ENCODE peak calls at places on chromosomes 13 and 19, in eight cellular contexts. L, U, R, B, F, E, O and V are unnamed samples.

GRCh38 chr19:30563691-30564090 is 191.5 kb downstream of the ZNF536 start:
- DNase-seq in L (no peak), R (no peak), E (no peak), F (no peak), U (no peak), O (no peak), B (no peak), V (no peak)

GRCh38 chr13:77150651-77151050 is 123.7 kb upstream of the FBXL3 start:
- DNase-seq in R (no peak), E (no peak), B (no peak), O (no peak), U (no peak), L (peak; percentile 5), F (no peak), V (no peak)

GRCh38 chr19:1507192-1507660 is 5.6 kb downstream of the ADAMTSL5 start:
- DNase-seq in L (no peak), O (no peak), E (no peak), F (no peak), R (no peak), U (no peak), B (no peak), V (no peak)

GRCh38 chr19:41940443-41941409 is 12.5 kb upstream of the ERFL start:
- DNase-seq in L (peak; percentile 69), O (no peak), F (peak; percentile 52), E (no peak), U (no peak), B (no peak), R (no peak), V (peak; percentile 17)

GRCh38 chr19:44689290-44690130 is 9.4 kb upstream of the CEACAM16 start:
- DNase-seq in B (peak; percentile 64), R (peak; percentile 50), L (peak; percentile 78), U (peak; percentile 85), F (peak; percentile 68), O (peak; percentile 73), E (peak; percentile 60), V (peak; percentile 89)

GRCh38 chr13:84870190-84870589 is 929.0 kb downstream of the SLITRK6 start:
- DNase-seq in R (no peak), E (peak; percentile 18), O (peak; percentile 17), B (peak; percentile 60), F (peak; percentile 6), L (no peak), U (no peak), V (peak; percentile 42)

GRCh38 chr13:47901451-47901850 is 99.6 kb downstream of the SUCLA2 start:
- DNase-seq in O (no peak), U (peak; percentile 13), L (no peak), E (no peak), B (no peak), R (no peak), F (peak; percentile 54), V (no peak)

GRCh38 chr19:11460207-11460606 is 20.6 kb downstream of the ELAVL3 start:
- DNase-seq in O (no peak), U (no peak), E (no peak), R (no peak), B (no peak), L (peak; percentile 80), F (no peak), V (no peak)

GRCh38 chr13:49436890-49437289 is 7.0 kb downstream of the CAB39L start:
- DNase-seq in O (peak; percentile 40), L (no peak), F (peak; percentile 76), R (no peak), U (no peak), B (peak; percentile 38), E (no peak), V (no peak)

GRCh38 chr13:114049026-114049425 is 75.2 kb upstream of the C13orf46 start:
- DNase-seq in F (no peak), R (no peak), B (no peak), E (peak; percentile 90), L (no peak), U (no peak), O (peak; percentile 48), V (no peak)

GRCh38 chr19:31538879-31539278 is 189.6 kb upstream of the TSHZ3 start:
- DNase-seq in O (no peak), U (no peak), R (no peak), F (no peak), E (no peak), L (no peak), B (no peak), V (no peak)

GRCh38 chr19:40141546-40141945 is 49.7 kb upstream of the MAP3K10 start:
- DNase-seq in O (no peak), U (no peak), E (no peak), R (no peak), F (no peak), L (no peak), B (no peak), V (no peak)

GRCh38 chr13:50991624-50992610 is 82.3 kb downstream of the RNASEH2B start:
- DNase-seq in E (peak; percentile 56), F (no peak), L (no peak), O (no peak), R (no peak), U (no peak), B (no peak), V (no peak)

GRCh38 chr19:17686592-17687042 is 1.5 kb downstream of the UNC13A start:
- DNase-seq in E (no peak), L (peak; percentile 94), B (peak; percentile 39), F (peak; percentile 49), U (peak; percentile 66), R (peak; percentile 46), O (no peak), V (peak; percentile 90)

GRCh38 chr19:38683393-38684077 is 36.1 kb downstream of the ACTN4 start:
- DNase-seq in L (no peak), E (peak; percentile 66), O (no peak), F (peak; percentile 93), B (peak; percentile 96), R (peak; percentile 99), U (peak; percentile 40), V (peak; percentile 95)

GRCh38 chr19:29526730-29527499 is 1.1 kb downstream of the VSTM2B start:
- DNase-seq in E (no peak), O (no peak), B (no peak), R (no peak), U (peak; percentile 68), F (peak; percentile 23), L (peak; percentile 49), V (peak; percentile 57)

GRCh38 chr19:57249329-57249728 is 8.9 kb downstream of the ZNF805 start:
- DNase-seq in O (no peak), L (no peak), F (no peak), B (no peak), U (no peak), E (no peak), R (no peak), V (no peak)

GRCh38 chr19:48393559-48394330 is at the start of gene GRIN2D:
- DNase-seq in B (peak; percentile 26), L (peak; percentile 78), O (peak; percentile 18), U (peak; percentile 76), F (peak; percentile 68), E (no peak), R (no peak), V (peak; percentile 65)

GRCh38 chr13:45205124-45205523 is 4.3 kb upstream of the KCTD4 start:
- DNase-seq in O (no peak), U (no peak), B (no peak), R (no peak), F (no peak), L (no peak), E (no peak), V (no peak)
- TF ChIP-seq EZH2phosphoT487 in O (no peak), U (no peak), B (no peak), R (no peak), F (no peak), L (no peak), E (no peak), V (no peak)

DNA sequence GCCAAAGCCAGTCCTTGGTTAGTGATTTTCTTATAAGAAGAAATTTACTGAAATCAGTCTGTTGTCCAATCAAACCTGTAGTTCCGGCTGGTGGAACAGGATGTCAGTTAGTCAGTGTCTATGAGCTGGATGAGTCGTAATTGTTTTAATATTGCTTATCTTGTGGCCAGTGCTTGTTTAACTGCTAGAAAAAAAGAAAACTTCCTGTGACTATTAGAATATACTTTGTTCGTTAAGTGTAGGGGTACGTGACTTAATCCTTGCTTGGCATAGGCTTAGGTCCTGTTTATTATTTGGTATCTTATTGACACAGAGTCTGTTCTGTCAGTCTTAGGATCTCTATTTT is 1484.8 kb upstream of the MIR17HG start:
- DNase-seq in L (no peak), F (no peak), B (peak; percentile 52), U (no peak), R (no peak), O (no peak), E (no peak), V (no peak)
- TF ChIP-seq EZH2phosphoT487 in L (no peak), F (no peak), B (no peak), U (no peak), R (no peak), O (no peak), E (no peak), V (no peak)

DNA sequence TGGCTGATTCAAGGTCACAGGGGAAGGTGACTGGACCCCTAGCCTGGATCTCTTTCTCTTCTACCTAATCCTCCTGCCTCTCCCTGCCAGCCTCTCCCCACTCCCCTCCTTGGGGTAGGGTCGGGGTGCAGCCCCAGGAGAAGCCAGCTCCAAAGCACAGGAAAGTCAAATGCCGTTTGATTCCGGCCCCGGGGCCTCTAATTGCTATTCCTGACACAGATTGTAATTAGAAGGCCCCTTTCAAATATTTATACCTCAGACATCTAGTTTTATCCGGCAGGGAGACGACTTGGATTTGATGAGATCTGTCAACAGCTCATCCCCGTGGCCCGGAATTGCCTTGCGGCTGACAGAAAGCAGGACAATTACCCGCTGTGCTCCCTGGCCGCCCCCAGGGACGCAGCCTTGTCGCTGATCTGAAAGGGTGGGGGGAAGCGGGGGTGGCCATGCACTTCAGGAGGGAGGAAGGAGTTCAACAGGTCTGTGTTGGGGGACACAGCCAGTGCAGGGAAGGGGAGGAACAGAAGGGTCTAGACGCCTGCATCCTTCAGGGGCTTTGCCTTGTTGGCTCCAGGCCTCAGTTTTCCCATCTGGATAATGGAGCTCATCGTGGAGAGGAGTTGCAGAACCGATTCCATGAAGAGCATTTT is 1.9 kb upstream of the SHD start:
- DNase-seq in L (peak; percentile 69), F (no peak), E (no peak), R (no peak), O (no peak), U (no peak), B (no peak), V (peak; percentile 35)
- TF ChIP-seq EZH2phosphoT487 in L (no peak), F (no peak), E (no peak), R (no peak), O (no peak), U (no peak), B (no peak), V (no peak)

GRCh38 chr13:43626994-43627393 is 159.8 kb downstream of the ENOX1 start:
- DNase-seq in B (no peak), L (peak; percentile 18), U (no peak), E (no peak), F (no peak), O (no peak), R (no peak), V (no peak)

DNA sequence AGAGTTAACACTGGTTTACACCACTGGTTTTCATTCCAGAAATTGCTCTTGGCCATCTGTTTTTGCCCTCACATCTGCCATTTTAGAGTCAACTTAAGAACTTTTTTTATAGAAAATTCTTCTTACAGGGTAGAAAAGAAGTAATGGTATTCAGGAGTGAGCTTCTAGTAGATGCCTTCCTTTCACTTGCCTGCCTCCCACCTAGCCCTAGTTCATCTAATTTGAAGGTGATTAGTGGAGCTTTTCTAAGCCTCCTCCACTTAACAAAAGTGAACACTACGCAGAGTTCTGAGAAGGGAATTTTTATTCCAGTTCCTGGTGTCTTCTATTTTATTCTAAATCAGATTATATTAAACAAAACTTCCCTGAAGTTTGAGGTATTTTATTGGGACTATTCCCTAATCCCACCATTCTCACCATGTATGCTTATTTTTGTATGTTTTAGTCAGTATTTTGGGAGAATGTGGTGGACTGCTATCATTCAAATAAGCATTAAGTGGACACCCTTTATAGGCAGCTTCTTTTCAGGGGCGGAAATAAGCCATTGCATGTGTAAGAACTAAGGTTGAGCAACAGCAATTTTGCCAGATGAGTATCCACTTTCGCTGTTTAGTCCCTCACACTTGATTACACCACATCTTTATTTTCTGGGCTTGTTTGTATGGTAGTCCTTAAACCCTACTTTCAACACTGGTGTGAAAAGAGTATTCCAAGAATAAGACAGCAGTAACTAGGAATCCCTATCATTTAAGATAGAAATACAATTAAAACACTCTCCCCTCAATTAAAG is 156.9 kb downstream of the ENOX1 start:
- DNase-seq in R (no peak), L (no peak), E (no peak), F (peak; percentile 42), U (peak; percentile 21), O (no peak), B (no peak), V (no peak)
- TF ChIP-seq EZH2phosphoT487 in R (no peak), L (no peak), E (no peak), F (no peak), U (no peak), O (no peak), B (no peak), V (no peak)